ENCODE peak calls at places on chromosome X, in eight cellular contexts. A is CD4-positive, alpha-beta T cell; C is ELR; X is heart right ventricle; N is RPMI7951; R is NCI-H774; K is epithelial cell of proximal tubule; G is NCI-H2081. E is an unnamed sample.

GRCh38 chrX:71253253-71254091 is 468 bp downstream of the ZMYM3 start:
- DNase-seq in A (peak), C (peak), X (peak), N (peak), R (peak), K (no peak), G (peak), E (peak)

GRCh38 chrX:148562846-148563245 is 62.4 kb downstream of the AFF2 start:
- DNase-seq in A (no peak), C (no peak), X (no peak), N (peak), R (no peak), K (no peak), G (no peak), E (no peak)

GRCh38 chrX:31706456-31706855 is 634.6 kb upstream of the FTHL17 start:
- DNase-seq in A (no peak), C (no peak), X (no peak), N (no peak), R (no peak), K (no peak), G (no peak), E (no peak)

GRCh38 chrX:106302304-106302703 is 134.2 kb downstream of the PWWP3B start:
- DNase-seq in A (no peak), C (no peak), X (no peak), N (no peak), R (no peak), K (peak), G (no peak), E (no peak)

GRCh38 chrX:34578237-34578636 is 78.8 kb downstream of the TMEM47 start:
- DNase-seq in A (no peak), C (peak), X (peak), N (peak), R (no peak), K (no peak), G (peak), E (no peak)

GRCh38 chrX:104430720-104431119 is 135.3 kb upstream of the IL1RAPL2 start:
- DNase-seq in A (no peak), C (no peak), X (no peak), N (no peak), R (no peak), K (peak), G (no peak), E (no peak)

GRCh38 chrX:103329991-103330390 is at the start of gene TCEAL7:
- DNase-seq in A (no peak), C (peak), X (peak), N (no peak), R (no peak), K (no peak), G (no peak), E (peak)

GRCh38 chrX:101764538-101764937 is 104.9 kb upstream of the ARMCX2 start:
- DNase-seq in A (no peak), C (peak), X (no peak), N (peak), R (no peak), K (no peak), G (no peak), E (no peak)

GRCh38 chrX:20461576-20461975 is 194.9 kb upstream of the RPS6KA3 start:
- DNase-seq in A (no peak), C (peak), X (no peak), N (peak), R (no peak), K (peak), G (no peak), E (no peak)

GRCh38 chrX:48896611-48897011 is 957 bp downstream of the TIMM17B start:
- DNase-seq in A (no peak), C (peak), X (no peak), N (peak), R (peak), K (no peak), G (no peak), E (no peak)

GRCh38 chrX:143580266-143580665 is 55.6 kb downstream of the SLITRK4 start:
- DNase-seq in A (no peak), C (no peak), X (no peak), N (no peak), R (no peak), K (peak), G (no peak), E (no peak)

GRCh38 chrX:70030242-70030823 is 19.4 kb downstream of the AWAT2 start:
- DNase-seq in A (no peak), C (peak), X (peak), N (peak), R (peak), K (peak), G (peak), E (no peak)

GRCh38 chrX:34880656-34881055 is 61.9 kb upstream of the FAM47B start:
- DNase-seq in A (no peak), C (peak), X (no peak), N (peak), R (no peak), K (peak), G (no peak), E (no peak)

GRCh38 chrX:40098264-40099045 is 697 bp upstream of the BCOR start:
- DNase-seq in A (no peak), C (peak), X (peak), N (peak), R (peak), K (no peak), G (peak), E (peak)

GRCh38 chrX:129318375-129318774 is 204.9 kb downstream of the SMARCA1 start:
- DNase-seq in A (no peak), C (peak), X (no peak), N (peak), R (no peak), K (no peak), G (no peak), E (no peak)

GRCh38 chrX:29581223-29581622 is 634.1 kb upstream of the MAGEB2 start:
- DNase-seq in A (no peak), C (no peak), X (no peak), N (no peak), R (no peak), K (no peak), G (no peak), E (no peak)

GRCh38 chrX:3550160-3550765 is 163.2 kb downstream of the PRKX start:
- DNase-seq in A (no peak), C (peak), X (no peak), N (peak), R (peak), K (no peak), G (no peak), E (no peak)

GRCh38 chrX:41688835-41689234 is at the start of gene GPR34:
- DNase-seq in A (no peak), C (no peak), X (no peak), N (no peak), R (no peak), K (no peak), G (no peak), E (no peak)

GRCh38 chrX:153954618-153955450 is 10.4 kb upstream of the RENBP start:
- DNase-seq in A (no peak), C (no peak), X (no peak), N (no peak), R (no peak), K (no peak), G (no peak), E (no peak)